ENCODE peak calls at places on chromosome 18, in ten cellular contexts. One of them, this sample, is unnamed.

GRCh38 chr18:59143441-59143840 is 3.8 kb downstream of the SEC11C start:
- DNase-seq in GM23338: no peak
- DNase-seq in KG1: no peak
- DNase-seq in NCI-H226: no peak
- DNase-seq in HAP-1: no peak
- DNase-seq in ureter: no peak
- DNase-seq in DMS153: no peak
- DNase-seq in EH: peak; percentile 58
- DNase-seq in lung microvascular endothelial cell: no peak
- DNase-seq in left lobe of liver: no peak
- DNase-seq in this sample: no peak

GRCh38 chr18:79493801-79494211 is 98.1 kb downstream of the NFATC1 start:
- DNase-seq in GM23338: no peak
- DNase-seq in KG1: no peak
- DNase-seq in NCI-H226: no peak
- DNase-seq in HAP-1: no peak
- DNase-seq in ureter: no peak
- DNase-seq in DMS153: no peak
- DNase-seq in EH: no peak
- DNase-seq in lung microvascular endothelial cell: no peak
- DNase-seq in left lobe of liver: no peak
- DNase-seq in this sample: no peak

GRCh38 chr18:9992300-9992987 is 78.6 kb downstream of the VAPA start:
- DNase-seq in GM23338: no peak
- DNase-seq in KG1: no peak
- DNase-seq in NCI-H226: no peak
- DNase-seq in HAP-1: no peak
- DNase-seq in ureter: no peak
- DNase-seq in DMS153: no peak
- DNase-seq in EH: peak; percentile 42
- DNase-seq in lung microvascular endothelial cell: no peak
- DNase-seq in left lobe of liver: no peak
- DNase-seq in this sample: no peak

GRCh38 chr18:54612237-54612636 is 21.2 kb downstream of the DYNAP start:
- DNase-seq in GM23338: no peak
- DNase-seq in KG1: no peak
- DNase-seq in NCI-H226: no peak
- DNase-seq in HAP-1: no peak
- DNase-seq in ureter: peak; percentile 44
- DNase-seq in DMS153: no peak
- DNase-seq in EH: no peak
- DNase-seq in lung microvascular endothelial cell: no peak
- DNase-seq in left lobe of liver: no peak
- DNase-seq in this sample: no peak

GRCh38 chr18:26710460-26711096 is 154.9 kb downstream of the AQP4 start:
- DNase-seq in GM23338: no peak
- DNase-seq in KG1: no peak
- DNase-seq in NCI-H226: no peak
- DNase-seq in HAP-1: no peak
- DNase-seq in ureter: no peak
- DNase-seq in DMS153: no peak
- DNase-seq in EH: no peak
- DNase-seq in lung microvascular endothelial cell: no peak
- DNase-seq in left lobe of liver: no peak
- DNase-seq in this sample: no peak

GRCh38 chr18:68436485-68436884 is 278.4 kb downstream of the TMX3 start:
- DNase-seq in GM23338: no peak
- DNase-seq in KG1: no peak
- DNase-seq in NCI-H226: peak; percentile 37
- DNase-seq in HAP-1: no peak
- DNase-seq in ureter: no peak
- DNase-seq in DMS153: peak; percentile 16
- DNase-seq in EH: peak; percentile 67
- DNase-seq in lung microvascular endothelial cell: peak; percentile 32
- DNase-seq in left lobe of liver: no peak
- DNase-seq in this sample: peak; percentile 48

GRCh38 chr18:73626221-73626620 is 521.4 kb downstream of the FBXO15 start:
- DNase-seq in GM23338: no peak
- DNase-seq in KG1: no peak
- DNase-seq in NCI-H226: no peak
- DNase-seq in HAP-1: no peak
- DNase-seq in ureter: no peak
- DNase-seq in DMS153: no peak
- DNase-seq in EH: no peak
- DNase-seq in lung microvascular endothelial cell: no peak
- DNase-seq in left lobe of liver: no peak
- DNase-seq in this sample: no peak

GRCh38 chr18:48623468-48624220 is 84.8 kb downstream of the CTIF start:
- DNase-seq in GM23338: no peak
- DNase-seq in KG1: no peak
- DNase-seq in NCI-H226: peak; percentile 84
- DNase-seq in HAP-1: no peak
- DNase-seq in ureter: no peak
- DNase-seq in DMS153: no peak
- DNase-seq in EH: peak; percentile 97
- DNase-seq in lung microvascular endothelial cell: peak; percentile 62
- DNase-seq in left lobe of liver: no peak
- DNase-seq in this sample: peak; percentile 96

GRCh38 chr18:25561923-25562322 is 210.0 kb upstream of the ZNF521 start:
- DNase-seq in GM23338: peak; percentile 66
- DNase-seq in KG1: no peak
- DNase-seq in NCI-H226: no peak
- DNase-seq in HAP-1: peak; percentile 17
- DNase-seq in ureter: no peak
- DNase-seq in DMS153: no peak
- DNase-seq in EH: peak; percentile 37
- DNase-seq in lung microvascular endothelial cell: peak; percentile 2
- DNase-seq in left lobe of liver: no peak
- DNase-seq in this sample: peak; percentile 55